ENCODE peak calls at places on chromosomes 5 and 9, in seven cellular contexts. T is bronchial epithelial cell; Q is fibroblast of lung; W is stimulated activated CD4-positive, alpha-beta T cell treated with anti-CD3 and anti-CD28 coated beads, Interleukin-1b, Interleukin-23, amount 100 ng/mL, for 24 hours; G is GM13977; B is skeletal muscle cell; F is dorsolateral prefrontal cortex. X is an unnamed sample.
A peak's percentile ranks its signal among the peaks of the same experiment; 100 is the strongest.

GRCh38 chr9:114273461-114273881 is 49.4 kb upstream of the ORM1 start:
- DNase-seq in T (peak; percentile 86), Q (no peak), W (no peak), G (no peak), B (no peak), F (peak; percentile 19), X (no peak)

GRCh38 chr5:96067902-96068614 is 106.4 kb upstream of the ELL2 start:
- DNase-seq in T (peak; percentile 97), Q (peak; percentile 78), W (no peak), G (no peak), B (peak; percentile 70), F (no peak), X (no peak)

GRCh38 chr5:139810341-139811075 is 14.9 kb downstream of the PSD2 start:
- DNase-seq in T (no peak), Q (no peak), W (no peak), G (no peak), B (no peak), F (no peak), X (no peak)

GRCh38 chr5:110289213-110289810 is 437.2 kb downstream of the TMEM232 start:
- DNase-seq in T (no peak), Q (no peak), W (no peak), G (no peak), B (no peak), F (no peak), X (no peak)

GRCh38 chr5:117615226-117615625 is 1040.6 kb upstream of the SEMA6A start:
- DNase-seq in T (no peak), Q (no peak), W (no peak), G (no peak), B (no peak), F (no peak), X (no peak)

GRCh38 chr5:116640236-116640635 is 65.6 kb upstream of the SEMA6A start:
- DNase-seq in T (peak; percentile 69), Q (no peak), W (no peak), G (no peak), B (no peak), F (no peak), X (no peak)

GRCh38 chr5:134079748-134080581 is 34.5 kb upstream of the TCF7 start:
- DNase-seq in T (no peak), Q (no peak), W (no peak), G (no peak), B (no peak), F (no peak), X (no peak)

GRCh38 chr9:35935755-35936509 is 22.0 kb downstream of the OR2S2 start:
- DNase-seq in T (no peak), Q (peak; percentile 70), W (no peak), G (no peak), B (peak; percentile 48), F (no peak), X (no peak)

GRCh38 chr5:97735209-97735608 is 552.2 kb upstream of the RIOK2 start:
- DNase-seq in T (peak; percentile 99), Q (peak; percentile 50), W (no peak), G (no peak), B (peak; percentile 80), F (no peak), X (no peak)

GRCh38 chr5:159088371-159088770 is 11.3 kb downstream of the EBF1 start:
- DNase-seq in T (no peak), Q (no peak), W (no peak), G (no peak), B (no peak), F (no peak), X (no peak)